ENCODE peak calls at places on chromosome 16, in six cellular contexts. C is stimulated activated CD4-positive, alpha-beta T cell treated with anti-CD3 and anti-CD28 coated beads, Interleukin-4, amount 100 ng/mL, for 1 hour; R is stimulated activated naive CD8-positive, alpha-beta T cell treated with anti-CD3 and anti-CD28 coated beads, Interleukin-15, Interleukin-2, amounts not matched to agents 100 U/mL and 50 U/mL, for 24 hours; U is NCI-H1105; A is activated CD4-positive, CD25-positive, alpha-beta regulatory T cell treated with anti-CD3 and anti-CD28 coated beads, Interleukin-2, amount 50 U/mL, for 72 hours; G is HS-5. X is an unnamed sample.

GRCh38 chr16:30875881-30876791 is 17.7 kb downstream of the BCL7C start:
- DNase-seq in A (no peak), G (no peak), R (peak; percentile 44), U (no peak), C (no peak), X (no peak)

GRCh38 chr16:1278456-1278855 is 22.6 kb downstream of the TPSD1 start:
- DNase-seq in R (no peak), A (no peak), C (no peak), U (no peak), G (no peak), X (no peak)

GRCh38 chr16:8848939-8849391 is 19.8 kb downstream of the CARHSP1 start:
- DNase-seq in G (peak; percentile 84), A (no peak), C (no peak), U (no peak), R (no peak), X (no peak)

GRCh38 chr16:4283939-4284338 is 11.1 kb upstream of the TFAP4 start:
- DNase-seq in R (no peak), G (no peak), U (no peak), C (no peak), A (no peak), X (no peak)

GRCh38 chr16:966035-966434 is 4.7 kb downstream of the LMF1 start:
- DNase-seq in A (no peak), U (no peak), G (no peak), R (no peak), C (no peak), X (no peak)

GRCh38 chr16:83561876-83562275 is 245.9 kb upstream of the HSBP1 start:
- DNase-seq in U (no peak), G (no peak), C (no peak), A (no peak), R (no peak), X (no peak)

GRCh38 chr16:3824121-3824795 is 56.3 kb downstream of the CREBBP start:
- DNase-seq in G (no peak), A (no peak), C (no peak), R (no peak), U (no peak), X (no peak)

GRCh38 chr16:75267631-75268264 is 16.3 kb upstream of the BCAR1 start:
- DNase-seq in A (no peak), C (no peak), R (no peak), U (peak; percentile 47), G (peak; percentile 67), X (peak; percentile 76)

GRCh38 chr16:803751-804075 is 3.2 kb upstream of the GNG13 start:
- DNase-seq in R (no peak), A (no peak), G (no peak), U (no peak), C (no peak), X (no peak)

GRCh38 chr16:5850632-5851175 is 753.1 kb upstream of the EEF2KMT start:
- DNase-seq in R (no peak), G (no peak), A (no peak), U (no peak), C (no peak), X (no peak)

GRCh38 chr16:86798247-86799041 is 220.1 kb downstream of the FOXL1 start:
- DNase-seq in U (no peak), C (no peak), R (no peak), A (no peak), G (no peak), X (no peak)

GRCh38 chr16:67236551-67237395 is 9.8 kb downstream of the TMEM208 start:
- DNase-seq in U (no peak), G (no peak), A (peak; percentile 83), R (peak; percentile 90), C (peak; percentile 74), X (peak; percentile 92)

X was measured in psoas muscle.